ENCODE peak calls at places on chromosomes 2 and 18, in ten cellular contexts. One of them, this sample, is unnamed.

GRCh38 chr2:62137431-62137830 is 58.5 kb upstream of the B3GNT2 start:
- DNase-seq in A549: no peak
- DNase-seq in T-helper 2 cell: no peak
- DNase-seq in G401: no peak
- DNase-seq in non-pigmented ciliary epithelial cell: no peak
- DNase-seq in endothelial cell: no peak
- DNase-seq in kidney tubule cell: no peak
- DNase-seq in NAMALWA: no peak
- DNase-seq in CD8-positive, alpha-beta memory T cell: no peak
- DNase-seq in NCI-H2081: no peak
- DNase-seq in this sample: no peak

GRCh38 chr2:239329284-239329971 is 71.4 kb downstream of the HDAC4 start:
- DNase-seq in A549: no peak
- DNase-seq in T-helper 2 cell: no peak
- DNase-seq in NCI-H2081: no peak
- DNase-seq in kidney tubule cell: no peak
- DNase-seq in G401: peak
- DNase-seq in NAMALWA: no peak
- DNase-seq in non-pigmented ciliary epithelial cell: no peak
- DNase-seq in endothelial cell: no peak
- DNase-seq in CD8-positive, alpha-beta memory T cell: no peak
- DNase-seq in this sample: no peak

GRCh38 chr2:169693344-169693743 is 861 bp downstream of the CFAP210 start:
- DNase-seq in A549: no peak
- DNase-seq in NAMALWA: peak
- DNase-seq in CD8-positive, alpha-beta memory T cell: peak
- DNase-seq in NCI-H2081: no peak
- DNase-seq in G401: peak
- DNase-seq in kidney tubule cell: peak
- DNase-seq in T-helper 2 cell: no peak
- DNase-seq in non-pigmented ciliary epithelial cell: no peak
- DNase-seq in endothelial cell: no peak
- DNase-seq in this sample: no peak

GRCh38 chr2:169082995-169083394 is 13.6 kb downstream of the DHRS9 start:
- DNase-seq in NAMALWA: no peak
- DNase-seq in kidney tubule cell: no peak
- DNase-seq in endothelial cell: no peak
- DNase-seq in T-helper 2 cell: no peak
- DNase-seq in NCI-H2081: no peak
- DNase-seq in non-pigmented ciliary epithelial cell: no peak
- DNase-seq in CD8-positive, alpha-beta memory T cell: no peak
- DNase-seq in A549: no peak
- DNase-seq in G401: no peak
- DNase-seq in this sample: no peak

GRCh38 chr18:44922968-44923367 is 242.3 kb downstream of the SETBP1 start:
- DNase-seq in kidney tubule cell: no peak
- DNase-seq in CD8-positive, alpha-beta memory T cell: no peak
- DNase-seq in G401: no peak
- DNase-seq in endothelial cell: no peak
- DNase-seq in NCI-H2081: no peak
- DNase-seq in NAMALWA: no peak
- DNase-seq in non-pigmented ciliary epithelial cell: no peak
- DNase-seq in T-helper 2 cell: no peak
- DNase-seq in A549: no peak
- DNase-seq in this sample: no peak

GRCh38 chr2:181615086-181615635 is 41.7 kb downstream of the CERKL start:
- DNase-seq in NAMALWA: no peak
- DNase-seq in kidney tubule cell: no peak
- DNase-seq in endothelial cell: no peak
- DNase-seq in non-pigmented ciliary epithelial cell: no peak
- DNase-seq in NCI-H2081: no peak
- DNase-seq in A549: no peak
- DNase-seq in CD8-positive, alpha-beta memory T cell: no peak
- DNase-seq in G401: peak
- DNase-seq in T-helper 2 cell: no peak
- DNase-seq in this sample: no peak

GRCh38 chr2:132519566-132519965 is 103.0 kb downstream of the GPR39 start:
- DNase-seq in CD8-positive, alpha-beta memory T cell: no peak
- DNase-seq in non-pigmented ciliary epithelial cell: no peak
- DNase-seq in endothelial cell: no peak
- DNase-seq in NAMALWA: no peak
- DNase-seq in G401: no peak
- DNase-seq in T-helper 2 cell: no peak
- DNase-seq in kidney tubule cell: no peak
- DNase-seq in NCI-H2081: no peak
- DNase-seq in A549: no peak
- DNase-seq in this sample: no peak

GRCh38 chr2:179555681-179556283 is 291.1 kb upstream of the SESTD1 start:
- DNase-seq in CD8-positive, alpha-beta memory T cell: no peak
- DNase-seq in NCI-H2081: no peak
- DNase-seq in T-helper 2 cell: no peak
- DNase-seq in kidney tubule cell: no peak
- DNase-seq in A549: no peak
- DNase-seq in endothelial cell: no peak
- DNase-seq in NAMALWA: no peak
- DNase-seq in non-pigmented ciliary epithelial cell: no peak
- DNase-seq in G401: peak
- DNase-seq in this sample: no peak

GRCh38 chr2:109195193-109196045 is 66.4 kb downstream of the SH3RF3 start:
- DNase-seq in G401: peak
- DNase-seq in non-pigmented ciliary epithelial cell: no peak
- DNase-seq in CD8-positive, alpha-beta memory T cell: no peak
- DNase-seq in NAMALWA: no peak
- DNase-seq in A549: no peak
- DNase-seq in NCI-H2081: no peak
- DNase-seq in kidney tubule cell: no peak
- DNase-seq in endothelial cell: no peak
- DNase-seq in T-helper 2 cell: no peak
- DNase-seq in this sample: no peak